ENCODE peak calls at places on chromosomes 6 and 20, in four cellular contexts. E, F, O and Q are unnamed samples.

GRCh38 chr6:151502499-151502898 is 8.7 kb downstream of the CCDC170 start:
- DNase-seq in F (no peak), O (no peak), E (no peak), Q (no peak)

GRCh38 chr6:111837641-111838500 is 35.4 kb downstream of the FYN start:
- DNase-seq in F (no peak), E (no peak), O (no peak), Q (no peak)

GRCh38 chr6:128483472-128484135 is 36.8 kb downstream of the PTPRK start:
- DNase-seq in F (no peak), O (no peak), E (no peak), Q (no peak)

GRCh38 chr6:21163110-21163837 is 430.3 kb upstream of the SOX4 start:
- DNase-seq in O (no peak), F (no peak), E (no peak), Q (no peak)

GRCh38 chr20:58891686-58892125 is 39.2 kb downstream of the GNAS start:
- DNase-seq in E (peak), O (no peak), F (peak), Q (peak)

GRCh38 chr6:51949451-51949850 is 138.0 kb downstream of the PKHD1 start:
- DNase-seq in F (no peak), O (no peak), E (no peak), Q (no peak)

GRCh38 chr20:38776363-38776762 is 28.1 kb downstream of the ACTR5 start:
- DNase-seq in E (no peak), F (no peak), O (no peak), Q (no peak)

GRCh38 chr6:37731888-37732287 is 34.2 kb upstream of the MDGA1 start:
- DNase-seq in F (peak), E (peak), O (no peak), Q (no peak)

GRCh38 chr20:37945034-37945660 is 42.2 kb downstream of the VSTM2L start:
- DNase-seq in F (peak), E (no peak), O (no peak), Q (no peak)

GRCh38 chr6:70886661-70887060 is 70.2 kb downstream of the B3GAT2 start:
- DNase-seq in E (no peak), F (no peak), O (no peak), Q (no peak)

GRCh38 chr6:44559486-44560270 is 172.2 kb downstream of the CDC5L start:
- DNase-seq in E (no peak), O (no peak), F (no peak), Q (no peak)

GRCh38 chr20:4471221-4471620 is 250.5 kb upstream of the PRND start:
- DNase-seq in F (no peak), O (no peak), E (no peak), Q (no peak)

GRCh38 chr6:73231986-73232391 is 6.7 kb upstream of the KHDC1L start:
- DNase-seq in F (no peak), O (no peak), E (no peak), Q (no peak)

GRCh38 chr6:10505529-10505928 is 15.6 kb upstream of the GCNT2 start:
- DNase-seq in E (no peak), O (peak), F (no peak), Q (peak)

GRCh38 chr6:125749864-125750691 is 646 bp downstream of the HEY2 start:
- DNase-seq in O (no peak), E (peak), F (no peak), Q (no peak)

GRCh38 chr6:125375013-125375412 is 73.2 kb upstream of the HDDC2 start:
- DNase-seq in O (no peak), F (no peak), E (no peak), Q (no peak)

GRCh38 chr6:36592221-36592655 is 1.9 kb upstream of the SRSF3 start:
- DNase-seq in E (no peak), O (no peak), F (no peak), Q (no peak)

GRCh38 chr6:155595264-155595663 is 139.6 kb upstream of the NOX3 start:
- DNase-seq in E (no peak), F (no peak), O (no peak), Q (no peak)

GRCh38 chr6:35360349-35361138 is 18.2 kb downstream of the PPARD start:
- DNase-seq in F (no peak), O (peak), E (peak), Q (peak)

GRCh38 chr6:151624900-151625536 is 131.2 kb downstream of the CCDC170 start:
- DNase-seq in E (no peak), O (no peak), F (no peak), Q (no peak)

GRCh38 chr6:107730106-107730505 is 94.0 kb downstream of the SCML4 start:
- DNase-seq in E (no peak), F (no peak), O (no peak), Q (no peak)
- TF ChIP-seq NR3C1 in E (no peak), F (no peak), O (no peak), Q (no peak)

GRCh38 chr6:47116616-47117015 is 74.5 kb upstream of the ADGRF1 start:
- DNase-seq in E (no peak), F (no peak), O (no peak), Q (no peak)
- TF ChIP-seq NR3C1 in E (no peak), F (no peak), O (no peak), Q (no peak)

GRCh38 chr6:137495652-137496391 is 1.6 kb upstream of the OLIG3 start:
- DNase-seq in E (peak), O (no peak), F (no peak), Q (no peak)

GRCh38 chr6:137496909-137497721 is 2.9 kb upstream of the OLIG3 start:
- DNase-seq in F (no peak), O (no peak), E (peak), Q (no peak)

GRCh38 chr6:137496392-137496767 is 2.2 kb upstream of the OLIG3 start:
- DNase-seq in O (no peak), E (peak), F (no peak), Q (no peak)

GRCh38 chr6:137498488-137499219 is 4.5 kb upstream of the OLIG3 start:
- DNase-seq in E (no peak), O (no peak), F (no peak), Q (no peak)

DNA sequence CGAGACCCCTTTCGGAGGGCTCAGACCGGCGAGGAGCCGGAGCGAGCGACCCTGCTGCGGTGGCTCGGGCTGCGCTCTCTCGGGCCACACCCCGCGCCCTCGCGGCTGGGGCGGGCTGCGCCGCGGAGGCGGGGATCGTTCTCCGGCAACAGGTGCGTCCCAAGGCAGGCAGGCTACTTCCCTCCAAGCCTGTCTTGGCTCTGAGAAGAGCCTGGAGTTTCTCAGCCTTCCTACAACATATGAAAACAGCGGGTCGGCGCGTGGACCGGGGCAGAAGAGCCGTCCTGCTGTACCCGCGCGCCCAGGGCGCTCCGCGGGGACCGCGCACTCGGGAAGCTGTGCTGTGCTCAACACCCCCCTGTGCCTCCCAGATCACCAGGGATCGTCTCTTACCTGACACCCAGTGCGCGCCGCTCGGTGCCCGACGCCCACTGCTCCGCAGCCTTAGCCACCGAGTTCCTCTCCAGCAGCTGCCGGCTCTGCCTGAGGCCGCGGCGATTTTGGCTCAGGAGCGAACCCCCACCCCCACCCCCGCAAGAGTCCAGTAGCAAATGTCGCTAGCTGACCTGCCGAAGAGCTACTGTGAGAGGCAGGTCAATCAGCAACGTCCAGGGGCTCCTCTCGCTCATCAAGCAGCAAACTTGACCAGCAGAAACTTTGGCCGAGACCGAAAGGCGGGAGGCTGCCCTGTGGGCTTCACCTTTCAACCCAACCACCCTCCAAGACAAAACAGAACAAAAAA is 3.7 kb upstream of the OLIG3 start:
- DNase-seq in O (no peak), E (peak), F (no peak), Q (no peak)
- TF ChIP-seq NR3C1 in O (no peak), E (peak), F (no peak), Q (no peak)

GRCh38 chr20:23368316-23369110 is 6.5 kb downstream of the GZF1 start:
- DNase-seq in O (no peak), F (no peak), E (no peak), Q (no peak)
- TF ChIP-seq NR3C1 in O (no peak), F (no peak), E (no peak), Q (no peak)

DNA sequence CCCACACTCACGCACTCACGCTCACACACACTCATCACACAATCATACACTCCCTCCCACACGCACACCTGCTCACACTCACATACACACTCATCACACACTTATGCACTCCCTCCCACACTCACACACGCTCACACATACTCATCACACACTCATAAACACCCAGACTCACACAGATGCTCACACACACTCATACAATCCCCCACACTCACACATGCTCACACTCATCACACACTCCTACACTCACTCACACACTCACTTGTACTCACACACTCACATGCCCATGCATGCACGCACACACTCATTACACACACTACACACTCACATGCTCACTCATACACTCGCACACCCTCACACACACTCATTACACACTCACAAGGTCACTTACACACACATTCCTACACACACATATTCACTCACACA is 131.1 kb upstream of the PDE10A start:
- DNase-seq in O (no peak), F (no peak), E (no peak), Q (no peak)
- TF ChIP-seq NR3C1 in O (no peak), F (no peak), E (no peak), Q (no peak)